ENCODE peak calls at places on chromosomes 2 and 18, in six cellular contexts. B is NCI-H2171 treated with DMSO at 0.1 percent for 48 hours; Q is activated CD4-positive, alpha-beta T cell treated with anti-CD3 and anti-CD28 coated beads, Interleukin-2, amount 50 U/mL, for 1 hour; O is kidney glomerular epithelial cell; F is kidney tubule cell; J is T-helper 9 cell. R is an unnamed sample.

GRCh38 chr2:67564626-67565025 is 167.5 kb downstream of the ETAA1 start:
- DNase-seq in B (no peak), Q (no peak), O (no peak), F (peak; percentile 58), J (no peak), R (no peak)

GRCh38 chr2:207223051-207223450 is 57.3 kb upstream of the KLF7 start:
- DNase-seq in B (no peak), Q (no peak), O (peak; percentile 40), F (peak; percentile 89), J (no peak), R (peak; percentile 96)

GRCh38 chr2:10028988-10029874 is 14.1 kb upstream of the KLF11 start:
- DNase-seq in B (no peak), Q (peak; percentile 34), O (no peak), F (no peak), J (no peak), R (peak; percentile 90)

GRCh38 chr18:8030201-8030600 is 463.1 kb downstream of the PTPRM start:
- DNase-seq in B (no peak), Q (no peak), O (no peak), F (no peak), J (no peak), R (no peak)

GRCh38 chr2:207805566-207806226 is 36.0 kb upstream of the FZD5 start:
- DNase-seq in B (no peak), Q (no peak), O (peak; percentile 48), F (peak; percentile 88), J (no peak), R (no peak)

GRCh38 chr2:128282976-128283810 is 35.5 kb downstream of the HS6ST1 start:
- DNase-seq in B (no peak), Q (no peak), O (no peak), F (no peak), J (no peak), R (no peak)

GRCh38 chr2:231928901-231929725 is 2.9 kb upstream of the NPPC start:
- DNase-seq in B (no peak), Q (no peak), O (no peak), F (no peak), J (no peak), R (no peak)

GRCh38 chr2:75622500-75622899 is 24.1 kb upstream of the MRPL19 start:
- DNase-seq in B (no peak), Q (no peak), O (no peak), F (no peak), J (no peak), R (no peak)

GRCh38 chr2:220076734-220077133 is 449.3 kb downstream of the SLC4A3 start:
- DNase-seq in B (no peak), Q (no peak), O (no peak), F (no peak), J (no peak), R (peak; percentile 23)

GRCh38 chr2:119879502-119879901 is 119.8 kb downstream of the PTPN4 start:
- DNase-seq in B (peak; percentile 11), Q (no peak), O (peak; percentile 4), F (peak; percentile 54), J (no peak), R (no peak)

GRCh38 chr2:230677182-230677946 is 35.3 kb upstream of the CAB39 start:
- DNase-seq in B (no peak), Q (no peak), O (no peak), F (peak; percentile 71), J (no peak), R (no peak)

GRCh38 chr2:221969087-221969829 is 329.5 kb downstream of the PAX3 start:
- DNase-seq in B (peak; percentile 46), Q (no peak), O (peak; percentile 19), F (peak; percentile 56), J (no peak), R (peak; percentile 65)

GRCh38 chr2:64592994-64593655 is 60.6 kb downstream of the SERTAD2 start:
- DNase-seq in B (no peak), Q (no peak), O (no peak), F (peak; percentile 50), J (no peak), R (no peak)

GRCh38 chr2:75528221-75528977 is 32.3 kb downstream of the EVA1A start:
- DNase-seq in B (no peak), Q (no peak), O (no peak), F (peak; percentile 11), J (no peak), R (peak; percentile 87)

GRCh38 chr18:71485578-71485977 is 1058.6 kb downstream of the CBLN2 start:
- DNase-seq in B (no peak), Q (no peak), O (no peak), F (peak; percentile 55), J (no peak), R (no peak)

GRCh38 chr2:48829036-48829435 is 73.5 kb upstream of the LHCGR start:
- DNase-seq in B (no peak), Q (no peak), O (peak; percentile 23), F (no peak), J (no peak), R (no peak)

GRCh38 chr2:20674974-20675679 is 8.2 kb downstream of the GDF7 start:
- DNase-seq in B (no peak), Q (no peak), O (peak; percentile 56), F (peak; percentile 85), J (no peak), R (no peak)

GRCh38 chr2:226558418-226558817 is 241.2 kb downstream of the IRS1 start:
- DNase-seq in B (no peak), Q (no peak), O (no peak), F (no peak), J (no peak), R (no peak)

GRCh38 chr2:70529663-70530062 is 24.0 kb downstream of the TGFA start:
- DNase-seq in B (no peak), Q (no peak), O (no peak), F (no peak), J (no peak), R (no peak)

GRCh38 chr2:127581050-127581345 is 45.5 kb downstream of the MYO7B start:
- DNase-seq in B (no peak), Q (no peak), O (no peak), F (no peak), J (no peak), R (no peak)

GRCh38 chr2:196248467-196249104 is 77.2 kb upstream of the STK17B start:
- DNase-seq in B (no peak), Q (no peak), O (no peak), F (no peak), J (no peak), R (no peak)